ENCODE peak calls at places on chromosomes 16 and 17, in ten cellular contexts. One of them, this sample, is unnamed.

GRCh38 chr16:88681084-88681680 is 5.1 kb downstream of the SNAI3 start:
- DNase-seq in activated B cell treated with CpG ODN at 0.5 μM for 24 hours: no peak
- DNase-seq in effector CD4-positive, alpha-beta T cell: peak; percentile 41
- DNase-seq in stomach: peak; percentile 75
- DNase-seq in lower leg skin: no peak
- DNase-seq in lung: no peak
- DNase-seq in ovary: no peak
- DNase-seq in DMS53: peak; percentile 86
- DNase-seq in pancreas: no peak
- DNase-seq in Calu3: peak; percentile 90
- DNase-seq in this sample: peak; percentile 27

GRCh38 chr17:43905985-43906852 is 1.1 kb downstream of the MPP2 start:
- DNase-seq in lung: peak; percentile 47
- DNase-seq in pancreas: peak; percentile 65
- DNase-seq in ovary: peak; percentile 82
- DNase-seq in activated B cell treated with CpG ODN at 0.5 μM for 24 hours: no peak
- DNase-seq in Calu3: peak; percentile 59
- DNase-seq in stomach: peak; percentile 74
- DNase-seq in DMS53: peak; percentile 62
- DNase-seq in effector CD4-positive, alpha-beta T cell: peak; percentile 41
- DNase-seq in lower leg skin: no peak
- DNase-seq in this sample: no peak

GRCh38 chr17:63113167-63113566 is 147.1 kb downstream of the TANC2 start:
- DNase-seq in pancreas: no peak
- DNase-seq in Calu3: no peak
- DNase-seq in lung: no peak
- DNase-seq in stomach: no peak
- DNase-seq in lower leg skin: no peak
- DNase-seq in effector CD4-positive, alpha-beta T cell: no peak
- DNase-seq in ovary: no peak
- DNase-seq in DMS53: no peak
- DNase-seq in activated B cell treated with CpG ODN at 0.5 μM for 24 hours: no peak
- DNase-seq in this sample: no peak

GRCh38 chr16:84144859-84145639 is at the start of the genes DNAAF1 and HSDL1:
- DNase-seq in lung: peak; percentile 93
- DNase-seq in activated B cell treated with CpG ODN at 0.5 μM for 24 hours: peak; percentile 97
- DNase-seq in DMS53: peak; percentile 93
- DNase-seq in Calu3: peak; percentile 97
- DNase-seq in lower leg skin: peak; percentile 79
- DNase-seq in ovary: peak; percentile 93
- DNase-seq in stomach: peak; percentile 95
- DNase-seq in pancreas: peak; percentile 83
- DNase-seq in effector CD4-positive, alpha-beta T cell: peak; percentile 94
- DNase-seq in this sample: peak; percentile 94

GRCh38 chr17:21016826-21017225 is 26.0 kb downstream of the USP22 start:
- DNase-seq in pancreas: no peak
- DNase-seq in lung: no peak
- DNase-seq in lower leg skin: no peak
- DNase-seq in activated B cell treated with CpG ODN at 0.5 μM for 24 hours: no peak
- DNase-seq in DMS53: no peak
- DNase-seq in effector CD4-positive, alpha-beta T cell: no peak
- DNase-seq in ovary: no peak
- DNase-seq in stomach: no peak
- DNase-seq in Calu3: no peak
- DNase-seq in this sample: no peak

GRCh38 chr17:70172921-70173320 is 3.6 kb downstream of the KCNJ2 start:
- DNase-seq in activated B cell treated with CpG ODN at 0.5 μM for 24 hours: no peak
- DNase-seq in pancreas: no peak
- DNase-seq in stomach: no peak
- DNase-seq in effector CD4-positive, alpha-beta T cell: no peak
- DNase-seq in lung: no peak
- DNase-seq in DMS53: no peak
- DNase-seq in ovary: no peak
- DNase-seq in lower leg skin: no peak
- DNase-seq in Calu3: no peak
- DNase-seq in this sample: no peak

GRCh38 chr16:75305364-75306101 is 54.1 kb upstream of the BCAR1 start:
- DNase-seq in effector CD4-positive, alpha-beta T cell: no peak
- DNase-seq in activated B cell treated with CpG ODN at 0.5 μM for 24 hours: no peak
- DNase-seq in ovary: peak; percentile 86
- DNase-seq in DMS53: peak; percentile 58
- DNase-seq in Calu3: peak; percentile 92
- DNase-seq in lung: peak; percentile 72
- DNase-seq in pancreas: peak; percentile 78
- DNase-seq in stomach: peak; percentile 78
- DNase-seq in lower leg skin: peak; percentile 92
- DNase-seq in this sample: no peak

GRCh38 chr16:252366-253337 is 18.0 kb downstream of the FAM234A start:
- DNase-seq in ovary: no peak
- DNase-seq in lower leg skin: no peak
- DNase-seq in activated B cell treated with CpG ODN at 0.5 μM for 24 hours: no peak
- DNase-seq in effector CD4-positive, alpha-beta T cell: no peak
- DNase-seq in lung: no peak
- DNase-seq in stomach: no peak
- DNase-seq in pancreas: no peak
- DNase-seq in DMS53: no peak
- DNase-seq in Calu3: no peak
- DNase-seq in this sample: no peak

GRCh38 chr17:57915980-57916757 is 39.0 kb downstream of the CUEDC1 start:
- DNase-seq in activated B cell treated with CpG ODN at 0.5 μM for 24 hours: no peak
- DNase-seq in lung: no peak
- DNase-seq in lower leg skin: no peak
- DNase-seq in ovary: no peak
- DNase-seq in effector CD4-positive, alpha-beta T cell: no peak
- DNase-seq in Calu3: peak; percentile 44
- DNase-seq in DMS53: peak; percentile 88
- DNase-seq in stomach: no peak
- DNase-seq in pancreas: no peak
- DNase-seq in this sample: no peak

GRCh38 chr16:73448970-73449369 is 401.0 kb upstream of the ZFHX3 start:
- DNase-seq in ovary: no peak
- DNase-seq in lung: no peak
- DNase-seq in lower leg skin: no peak
- DNase-seq in stomach: no peak
- DNase-seq in DMS53: no peak
- DNase-seq in activated B cell treated with CpG ODN at 0.5 μM for 24 hours: no peak
- DNase-seq in pancreas: no peak
- DNase-seq in effector CD4-positive, alpha-beta T cell: no peak
- DNase-seq in Calu3: no peak
- DNase-seq in this sample: no peak

GRCh38 chr16:74743668-74744299 is 30.8 kb downstream of the FA2H start:
- DNase-seq in lung: peak; percentile 91
- DNase-seq in lower leg skin: peak; percentile 87
- DNase-seq in DMS53: peak; percentile 92
- DNase-seq in activated B cell treated with CpG ODN at 0.5 μM for 24 hours: no peak
- DNase-seq in stomach: peak; percentile 97
- DNase-seq in effector CD4-positive, alpha-beta T cell: no peak
- DNase-seq in pancreas: peak; percentile 97
- DNase-seq in ovary: no peak
- DNase-seq in Calu3: peak; percentile 98
- DNase-seq in this sample: no peak

GRCh38 chr16:84829168-84829965 is 9.6 kb downstream of the CRISPLD2 start:
- DNase-seq in Calu3: no peak
- DNase-seq in lung: no peak
- DNase-seq in ovary: peak; percentile 70
- DNase-seq in DMS53: no peak
- DNase-seq in activated B cell treated with CpG ODN at 0.5 μM for 24 hours: no peak
- DNase-seq in pancreas: no peak
- DNase-seq in stomach: no peak
- DNase-seq in lower leg skin: no peak
- DNase-seq in effector CD4-positive, alpha-beta T cell: no peak
- DNase-seq in this sample: no peak

GRCh38 chr16:48232459-48233040 is 11.6 kb upstream of the LONP2 start:
- DNase-seq in effector CD4-positive, alpha-beta T cell: no peak
- DNase-seq in activated B cell treated with CpG ODN at 0.5 μM for 24 hours: no peak
- DNase-seq in Calu3: no peak
- DNase-seq in lower leg skin: no peak
- DNase-seq in pancreas: no peak
- DNase-seq in lung: no peak
- DNase-seq in DMS53: peak; percentile 21
- DNase-seq in stomach: no peak
- DNase-seq in ovary: no peak
- DNase-seq in this sample: no peak

GRCh38 chr17:17361543-17362511 is 58.7 kb downstream of the NT5M start:
- DNase-seq in Calu3: no peak
- DNase-seq in effector CD4-positive, alpha-beta T cell: no peak
- DNase-seq in ovary: no peak
- DNase-seq in activated B cell treated with CpG ODN at 0.5 μM for 24 hours: no peak
- DNase-seq in pancreas: peak; percentile 10
- DNase-seq in stomach: no peak
- DNase-seq in lung: no peak
- DNase-seq in lower leg skin: no peak
- DNase-seq in DMS53: peak; percentile 51
- DNase-seq in this sample: no peak

GRCh38 chr16:2614761-2615191 is 67.5 kb upstream of the KCTD5 start:
- DNase-seq in pancreas: peak; percentile 5
- DNase-seq in stomach: no peak
- DNase-seq in effector CD4-positive, alpha-beta T cell: no peak
- DNase-seq in Calu3: no peak
- DNase-seq in ovary: no peak
- DNase-seq in DMS53: no peak
- DNase-seq in lung: no peak
- DNase-seq in lower leg skin: no peak
- DNase-seq in activated B cell treated with CpG ODN at 0.5 μM for 24 hours: no peak
- DNase-seq in this sample: no peak

GRCh38 chr16:14405611-14406537 is 224.2 kb downstream of the PARN start:
- DNase-seq in pancreas: no peak
- DNase-seq in ovary: peak; percentile 24
- DNase-seq in effector CD4-positive, alpha-beta T cell: no peak
- DNase-seq in lower leg skin: no peak
- DNase-seq in DMS53: peak; percentile 45
- DNase-seq in stomach: peak; percentile 33
- DNase-seq in Calu3: peak; percentile 43
- DNase-seq in activated B cell treated with CpG ODN at 0.5 μM for 24 hours: peak; percentile 41
- DNase-seq in lung: no peak
- DNase-seq in this sample: no peak

GRCh38 chr16:49335828-49336227 is 37.8 kb upstream of the C16orf78 start:
- DNase-seq in DMS53: no peak
- DNase-seq in Calu3: no peak
- DNase-seq in activated B cell treated with CpG ODN at 0.5 μM for 24 hours: no peak
- DNase-seq in stomach: no peak
- DNase-seq in lung: no peak
- DNase-seq in effector CD4-positive, alpha-beta T cell: no peak
- DNase-seq in ovary: no peak
- DNase-seq in pancreas: no peak
- DNase-seq in lower leg skin: no peak
- DNase-seq in this sample: no peak

GRCh38 chr17:56637254-56637653 is 43.8 kb downstream of the NOG start:
- DNase-seq in ovary: no peak
- DNase-seq in DMS53: no peak
- DNase-seq in effector CD4-positive, alpha-beta T cell: no peak
- DNase-seq in Calu3: no peak
- DNase-seq in lung: no peak
- DNase-seq in stomach: no peak
- DNase-seq in activated B cell treated with CpG ODN at 0.5 μM for 24 hours: no peak
- DNase-seq in pancreas: no peak
- DNase-seq in lower leg skin: no peak
- DNase-seq in this sample: no peak

GRCh38 chr17:15896834-15897233 is 48.1 kb upstream of the ADORA2B start:
- DNase-seq in lung: no peak
- DNase-seq in pancreas: no peak
- DNase-seq in lower leg skin: no peak
- DNase-seq in Calu3: no peak
- DNase-seq in ovary: no peak
- DNase-seq in stomach: no peak
- DNase-seq in activated B cell treated with CpG ODN at 0.5 μM for 24 hours: no peak
- DNase-seq in DMS53: no peak
- DNase-seq in effector CD4-positive, alpha-beta T cell: no peak
- DNase-seq in this sample: no peak

This sample was measured in activated CD4-positive, CD25-positive, alpha-beta regulatory T cell.